ENCODE peak calls at places on chromosomes 13 and 19, in six cellular contexts. C, V, W, F, A and H are unnamed samples.

GRCh38 chr13:83312194-83312593 is 570.1 kb downstream of the SLITRK1 start:
- DNase-seq in C (peak), V (no peak), W (peak), F (no peak), A (peak), H (no peak)

GRCh38 chr13:111398196-111398595 is 77.8 kb downstream of the TEX29 start:
- DNase-seq in C (no peak), V (no peak), W (no peak), F (no peak), A (no peak), H (no peak)

GRCh38 chr13:75405976-75406703 is 75.8 kb downstream of the TBC1D4 start:
- DNase-seq in C (peak), V (peak), W (peak), F (no peak), A (peak), H (no peak)

GRCh38 chr19:23070353-23070781 is 46.5 kb upstream of the ZNF730 start:
- DNase-seq in C (peak), V (peak), W (no peak), F (no peak), A (peak), H (peak)

GRCh38 chr13:110403315-110403714 is 96.2 kb downstream of the COL4A2 start:
- DNase-seq in C (no peak), V (peak), W (peak), F (no peak), A (peak), H (no peak)

GRCh38 chr19:32567486-32567885 is 13.5 kb upstream of the PDCD5 start:
- DNase-seq in C (no peak), V (no peak), W (no peak), F (no peak), A (no peak), H (no peak)

GRCh38 chr19:29610574-29611271 is 4.6 kb downstream of the POP4 start:
- DNase-seq in C (peak), V (peak), W (peak), F (no peak), A (peak), H (peak)

GRCh38 chr13:62781866-62782265 is 1366.2 kb upstream of the PCDH20 start:
- DNase-seq in C (no peak), V (no peak), W (no peak), F (peak), A (no peak), H (no peak)

GRCh38 chr13:41458187-41458938 is 1.0 kb downstream of the RGCC start:
- DNase-seq in C (peak), V (no peak), W (peak), F (no peak), A (no peak), H (peak)

GRCh38 chr13:72839831-72840426 is 58.0 kb downstream of the PIBF1 start:
- DNase-seq in C (peak), V (peak), W (peak), F (no peak), A (peak), H (peak)

GRCh38 chr19:46107371-46107770 is 17.1 kb downstream of the IGFL3 start:
- DNase-seq in C (peak), V (peak), W (peak), F (no peak), A (peak), H (no peak)

GRCh38 chr19:19230505-19230904 is 18.7 kb downstream of the NCAN start:
- DNase-seq in C (no peak), V (no peak), W (no peak), F (no peak), A (no peak), H (no peak)

GRCh38 chr13:112756967-112757758 is 67.3 kb downstream of the ATP11A start:
- DNase-seq in C (no peak), V (no peak), W (no peak), F (no peak), A (no peak), H (no peak)

GRCh38 chr19:38661166-38661565 is 13.7 kb downstream of the ACTN4 start:
- DNase-seq in C (no peak), V (peak), W (no peak), F (no peak), A (no peak), H (no peak)

GRCh38 chr19:35120492-35120891 is 4.9 kb downstream of the FXYD3 start:
- DNase-seq in C (peak), V (peak), W (peak), F (no peak), A (peak), H (no peak)

GRCh38 chr13:67515895-67516294 is 285.8 kb upstream of the PCDH9 start:
- DNase-seq in C (no peak), V (peak), W (peak), F (peak), A (peak), H (peak)

GRCh38 chr19:35549174-35549788 is 3.9 kb downstream of the TMEM147 start:
- DNase-seq in C (peak), V (peak), W (no peak), F (no peak), A (peak), H (peak)

GRCh38 chr19:1223018-1223855 is 14.6 kb downstream of the CBARP start:
- DNase-seq in C (peak), V (peak), W (no peak), F (no peak), A (no peak), H (peak)

GRCh38 chr19:30522359-30522758 is 150.2 kb downstream of the ZNF536 start:
- DNase-seq in C (no peak), V (no peak), W (no peak), F (no peak), A (no peak), H (no peak)

GRCh38 chr13:36418022-36418805 is 14.1 kb upstream of the CCNA1 start:
- DNase-seq in C (peak), V (peak), W (peak), F (no peak), A (peak), H (peak)

GRCh38 chr19:10419200-10419645 is 1.1 kb upstream of the PDE4A start:
- DNase-seq in C (no peak), V (no peak), W (no peak), F (no peak), A (no peak), H (no peak)

GRCh38 chr19:10420444-10421239 is at the start of gene PDE4A:
- DNase-seq in C (peak), V (no peak), W (no peak), F (no peak), A (no peak), H (peak)

GRCh38 chr19:10421240-10421948 is 1.1 kb downstream of the PDE4A start:
- DNase-seq in C (no peak), V (no peak), W (no peak), F (no peak), A (no peak), H (no peak)

GRCh38 chr19:10418281-10419199 is 1.8 kb upstream of the PDE4A start:
- DNase-seq in C (peak), V (no peak), W (no peak), F (no peak), A (peak), H (no peak)

DNA sequence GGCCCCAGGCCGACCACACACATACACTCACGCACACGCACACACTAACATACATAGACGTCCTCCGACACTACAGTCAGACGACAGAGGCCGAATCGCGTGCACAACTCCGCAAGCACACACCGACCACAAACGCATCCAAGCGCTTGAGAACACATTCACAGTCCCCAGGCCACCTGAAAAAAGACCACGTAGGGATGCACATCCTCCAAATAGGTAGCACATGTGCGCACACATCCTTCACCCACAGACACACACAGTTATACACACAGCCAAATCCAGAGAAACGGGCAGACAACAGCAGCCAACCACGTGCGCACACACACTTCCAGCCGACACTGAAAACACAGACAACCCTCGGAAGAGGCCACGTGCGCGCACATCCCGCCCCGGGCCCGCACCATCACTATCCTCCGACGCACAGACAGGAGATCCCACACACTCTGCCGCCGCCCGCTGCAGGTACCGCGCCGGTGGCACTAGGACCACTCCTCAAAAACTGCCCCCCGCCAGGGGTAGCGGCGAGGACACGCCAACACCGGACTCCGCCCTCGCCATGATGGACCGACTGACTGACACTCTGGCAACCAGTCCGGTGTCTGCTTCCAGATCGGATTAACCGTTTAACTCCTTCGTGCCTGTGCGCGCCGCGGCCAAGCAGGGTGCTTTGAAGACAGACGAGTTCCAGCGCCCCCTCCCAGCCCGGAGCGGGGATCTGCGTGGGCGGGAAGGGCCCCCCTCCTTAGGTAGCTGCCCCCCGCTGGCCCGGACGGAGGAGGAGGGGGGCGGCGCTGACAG is 493 bp upstream of the PDE4A start:
- DNase-seq in C (peak), V (no peak), W (peak), F (no peak), A (peak), H (peak)
- TF ChIP-seq CTCF in C (no peak), V (no peak), W (no peak), F (no peak), A (no peak), H (no peak)

GRCh38 chr13:48769107-48769704 is 115.5 kb downstream of the CYSLTR2 start:
- DNase-seq in C (peak), V (peak), W (peak), F (peak), A (peak), H (peak)
- H3K4me3 ChIP-seq in C (no peak), V (no peak), W (no peak), F (no peak), A (no peak), H (no peak)

GRCh38 chr19:56667311-56667870 is 4.2 kb downstream of the ZNF835 start:
- DNase-seq in C (no peak), V (no peak), W (no peak), F (no peak), A (no peak), H (no peak)
- TF ChIP-seq CTCF in C (no peak), V (no peak), W (no peak), F (no peak), A (no peak), H (no peak)

DNA sequence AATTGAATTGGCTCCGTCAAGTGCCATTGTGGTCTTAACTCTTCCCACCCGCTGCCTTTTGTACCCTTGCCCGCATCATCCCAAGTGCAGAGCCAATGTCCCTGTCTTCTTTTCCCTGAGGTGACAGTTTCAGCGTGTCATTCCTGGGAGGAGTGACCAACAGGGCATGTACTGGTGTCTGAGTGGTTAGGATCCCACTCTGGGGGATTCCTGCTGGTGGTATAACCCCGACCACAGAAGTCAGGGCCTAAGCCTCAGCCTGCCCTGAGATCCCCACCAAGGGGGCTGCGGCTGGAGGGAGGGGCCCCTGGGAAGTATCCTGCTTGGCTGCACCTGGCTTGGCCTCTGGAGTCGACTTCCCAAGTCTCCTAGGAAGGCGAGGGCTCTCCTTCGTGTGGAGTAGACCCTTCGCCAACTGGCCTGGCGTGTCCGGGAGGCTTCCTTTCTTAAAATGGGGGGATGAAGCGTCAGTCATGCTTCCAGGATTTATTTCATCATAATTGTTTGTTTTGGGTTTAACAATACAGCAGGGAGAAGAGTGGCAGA is 40.6 kb downstream of the NFIX start:
- DNase-seq in C (no peak), V (no peak), W (no peak), F (no peak), A (no peak), H (no peak)
- H3K4me3 ChIP-seq in C (no peak), V (no peak), W (no peak), F (no peak), A (no peak), H (no peak)

GRCh38 chr19:44212250-44212864 is at the start of gene ZNF227:
- DNase-seq in C (peak), V (peak), W (peak), F (peak), A (peak), H (peak)

GRCh38 chr19:44202974-44203373 is 9.4 kb upstream of the ZNF227 start:
- DNase-seq in C (no peak), V (no peak), W (no peak), F (no peak), A (no peak), H (no peak)

GRCh38 chr19:44204772-44205171 is 7.6 kb upstream of the ZNF227 start:
- DNase-seq in C (no peak), V (no peak), W (no peak), F (no peak), A (no peak), H (no peak)

GRCh38 chr19:44202470-44202869 is 9.9 kb upstream of the ZNF227 start:
- DNase-seq in C (peak), V (peak), W (peak), F (no peak), A (peak), H (no peak)

DNA sequence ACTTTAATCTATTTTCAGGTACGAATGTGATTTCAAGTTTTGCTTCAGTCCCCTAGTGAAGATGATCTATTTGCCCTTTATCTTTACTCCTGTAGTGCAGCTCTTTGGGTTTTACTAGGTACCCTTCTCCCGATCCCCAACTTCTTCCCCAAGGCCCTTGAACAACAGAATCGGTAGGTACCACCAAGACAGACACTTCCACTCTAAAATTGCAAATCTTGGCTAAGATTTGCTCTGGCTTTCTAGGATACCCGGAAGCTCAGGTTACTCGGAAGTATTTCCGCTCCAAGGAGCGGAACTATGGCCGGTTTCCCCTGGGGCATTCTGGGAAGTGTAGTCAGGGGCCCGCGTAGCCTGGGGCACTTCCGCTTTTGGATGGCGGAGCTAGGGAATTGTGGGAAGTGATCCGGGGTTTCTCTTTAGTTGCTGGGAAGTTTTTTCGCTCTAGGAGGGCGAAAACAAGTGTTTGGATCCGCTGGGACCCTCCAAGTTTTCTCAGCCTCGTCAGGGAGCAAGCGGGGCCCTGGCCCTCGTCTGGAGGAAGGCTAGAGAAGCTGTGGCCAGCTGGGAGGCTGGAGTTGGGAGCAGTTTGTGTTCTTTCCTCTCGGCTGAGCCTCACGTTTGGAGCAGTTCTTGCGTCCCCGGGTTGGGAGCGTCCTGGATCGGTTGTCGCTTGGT is 5.1 kb upstream of the ZNF227 start:
- DNase-seq in C (peak), V (peak), W (peak), F (peak), A (peak), H (peak)
- TF ChIP-seq CTCF in C (no peak), V (no peak), W (no peak), F (no peak), A (no peak), H (no peak)